ENCODE peak calls at places on chromosomes 1 and 21, in four cellular contexts. V is astrocyte of the spinal cord, X is GM23248, O is cardiac fibroblast. N is an unnamed sample.

GRCh38 chr1:150066838-150067183 is 765 bp upstream of the VPS45 start:
- DNase-seq in O (no peak), X (no peak), V (no peak), N (peak)

GRCh38 chr1:207825719-207826556 is 74.1 kb downstream of the CD46 start:
- DNase-seq in O (peak), V (peak), X (no peak), N (no peak)

GRCh38 chr1:58783090-58783992 is 506 bp downstream of the JUN start:
- DNase-seq in V (peak), X (peak), O (peak), N (peak)

GRCh38 chr1:12113433-12114339 is 50.6 kb downstream of the TNFRSF8 start:
- DNase-seq in O (peak), X (peak), V (peak), N (no peak)

GRCh38 chr1:65197636-65198035 is 49.6 kb downstream of the AK4 start:
- DNase-seq in X (peak), V (no peak), O (no peak), N (no peak)

GRCh38 chr1:25673962-25674928 is 57.7 kb downstream of the MAN1C1 start:
- DNase-seq in O (no peak), X (no peak), V (no peak), N (no peak)

GRCh38 chr21:35719105-35719504 is 341.2 kb downstream of the SETD4 start:
- DNase-seq in X (no peak), V (no peak), O (no peak), N (no peak)

GRCh38 chr1:44884746-44885145 is 41.7 kb upstream of the PTCH2 start:
- DNase-seq in V (peak), X (no peak), O (peak), N (no peak)

GRCh38 chr1:18951416-18951815 is 5.1 kb downstream of the IFFO2 start:
- DNase-seq in O (no peak), X (no peak), V (no peak), N (no peak)

GRCh38 chr1:55155522-55155921 is 59.6 kb downstream of the USP24 start:
- DNase-seq in O (peak), V (no peak), X (no peak), N (peak)

GRCh38 chr1:152071123-152071522 is 17.7 kb downstream of the TCHHL1 start:
- DNase-seq in V (no peak), O (no peak), X (no peak), N (no peak)

GRCh38 chr1:162710349-162710748 is 78.1 kb downstream of the DDR2 start:
- DNase-seq in V (no peak), O (peak), X (peak), N (no peak)

GRCh38 chr1:56905667-56906066 is 51.1 kb downstream of the C8A start:
- DNase-seq in X (no peak), O (no peak), V (no peak), N (no peak)

GRCh38 chr1:28482702-28483101 is 23.1 kb upstream of the RCC1 start:
- DNase-seq in O (no peak), V (no peak), X (no peak), N (no peak)

GRCh38 chr21:22609802-22610201 is 1611.6 kb downstream of the NCAM2 start:
- DNase-seq in V (no peak), X (no peak), O (no peak), N (no peak)

GRCh38 chr1:119715542-119715941 is 3.8 kb downstream of the PHGDH start:
- DNase-seq in X (peak), O (peak), V (no peak), N (peak)

GRCh38 chr21:38852278-38852677 is 46.5 kb downstream of the ETS2 start:
- DNase-seq in O (peak), X (no peak), V (no peak), N (no peak)

DNA sequence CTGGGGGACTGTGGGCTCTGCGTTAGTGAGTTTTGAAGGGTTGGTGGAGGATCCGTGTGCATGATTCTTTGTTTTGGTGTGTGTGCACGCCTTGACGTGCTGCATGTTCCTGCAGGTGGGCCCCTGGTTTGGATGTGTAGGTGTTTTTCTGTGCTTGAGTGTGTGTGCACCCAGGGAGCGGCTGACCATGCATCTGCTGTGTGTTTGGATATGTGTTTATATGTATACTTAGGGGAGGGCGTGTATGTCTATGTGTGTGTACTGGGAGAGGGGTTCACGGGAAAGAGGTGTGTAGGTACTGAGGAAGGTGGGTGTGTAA is 1.1 kb downstream of the VANGL2 start:
- DNase-seq in X (no peak), V (no peak), O (no peak), N (no peak)
- H3K4me3 ChIP-seq in X (no peak), V (peak), O (peak), N (no peak)

DNA sequence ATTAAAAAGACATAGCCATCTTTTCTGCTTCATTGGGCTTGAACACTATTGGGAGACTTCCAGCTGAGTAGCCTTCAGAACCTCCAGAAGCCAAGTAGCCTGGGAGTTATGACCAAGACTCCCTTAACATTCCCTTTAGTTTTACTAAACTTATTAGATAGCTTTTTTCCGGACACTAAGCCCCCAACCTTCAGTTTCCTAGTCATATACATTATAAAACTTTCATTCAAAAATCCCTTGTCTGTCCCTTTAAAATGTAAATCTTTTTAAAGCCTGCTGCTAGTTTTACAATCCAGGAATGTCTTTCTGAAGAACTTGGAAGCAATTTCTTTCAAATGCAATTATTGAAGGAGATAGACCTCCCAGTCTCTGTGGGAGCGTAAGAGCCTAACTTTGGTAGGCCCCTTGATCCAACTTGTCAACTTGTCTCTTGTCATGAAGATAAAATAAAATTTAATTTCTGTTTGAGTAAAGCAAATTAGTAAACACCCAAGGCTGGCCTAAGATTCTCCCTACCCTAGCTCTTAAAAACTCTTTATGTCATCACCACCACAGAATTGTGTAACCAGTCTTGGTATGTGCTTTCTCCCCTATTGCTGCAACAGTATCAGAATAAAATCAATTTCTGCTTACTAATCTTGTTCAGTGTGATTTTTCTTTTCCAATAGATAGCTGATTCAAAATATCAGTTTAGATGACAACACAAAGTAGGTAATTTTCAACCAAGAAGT is 796.2 kb downstream of the PLA2G4A start:
- DNase-seq in V (no peak), O (peak), X (peak), N (no peak)
- H3K4me3 ChIP-seq in V (no peak), O (no peak), X (no peak), N (no peak)

GRCh38 chr1:109644670-109645069 is 11.2 kb upstream of the GSTM4 start:
- DNase-seq in X (no peak), O (no peak), V (no peak), N (no peak)

GRCh38 chr1:109642610-109643009 is 13.3 kb upstream of the GSTM4 start:
- DNase-seq in O (peak), V (no peak), X (peak), N (no peak)

GRCh38 chr1:109640285-109640865 is 15.5 kb upstream of the GSTM4 start:
- DNase-seq in X (peak), O (peak), V (peak), N (peak)

GRCh38 chr1:109641341-109641740 is 14.6 kb upstream of the GSTM4 start:
- DNase-seq in X (no peak), O (no peak), V (no peak), N (no peak)

GRCh38 chr1:109643385-109644230 is 12.3 kb upstream of the GSTM4 start:
- DNase-seq in V (peak), O (peak), X (peak), N (peak)
- H3K4me3 ChIP-seq in V (no peak), O (no peak), X (no peak), N (no peak)

DNA sequence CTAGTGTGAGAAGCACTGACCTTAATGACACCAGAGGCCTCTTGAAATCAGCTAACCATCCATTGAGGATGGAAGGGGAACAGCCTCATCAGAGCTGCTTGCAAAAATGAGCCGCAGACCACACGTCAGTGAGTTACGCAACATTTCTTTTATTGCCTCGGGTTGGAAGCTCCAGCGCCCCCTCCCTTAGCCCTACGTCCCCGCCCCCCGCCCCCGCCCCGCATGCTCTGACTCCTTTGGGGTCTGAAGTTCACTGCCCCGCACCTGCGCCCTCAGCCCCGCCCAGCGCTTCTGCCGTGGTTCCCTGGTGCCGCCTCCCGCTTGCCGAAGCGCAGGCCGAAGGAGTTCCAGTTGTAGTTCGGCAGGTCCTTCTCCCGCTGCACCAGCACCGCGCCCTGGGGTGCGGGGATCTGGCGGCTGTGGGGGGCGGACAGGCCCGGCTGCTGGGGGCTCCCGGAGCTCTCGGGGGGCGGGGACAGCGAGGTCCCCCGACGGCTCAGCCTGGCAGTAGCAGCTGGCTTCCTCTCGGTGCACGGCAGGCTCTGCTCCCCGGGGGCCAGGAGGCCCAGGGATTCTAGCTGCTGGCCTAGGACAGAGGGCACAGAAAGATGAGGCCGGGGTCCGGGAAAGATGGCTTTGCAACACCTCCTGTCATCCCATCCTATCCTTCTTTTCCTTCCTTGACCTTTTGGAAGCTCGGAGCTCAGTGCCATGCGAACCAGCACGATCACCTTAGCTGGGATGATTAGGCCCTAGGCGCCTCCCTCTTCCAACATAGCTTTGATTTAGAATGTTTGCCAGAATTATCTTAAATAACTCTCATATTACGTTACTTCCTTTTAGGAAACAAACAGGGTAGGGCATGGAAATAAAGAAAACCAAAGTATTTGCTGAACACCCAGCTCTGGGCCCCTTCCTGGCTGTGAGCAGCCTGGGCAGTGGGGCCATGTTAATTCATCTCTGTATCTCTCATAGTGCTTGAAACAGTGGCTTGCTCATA is 5.8 kb downstream of the KISS1 start:
- DNase-seq in O (peak), X (peak), V (no peak), N (peak)
- H3K4me3 ChIP-seq in O (peak), X (no peak), V (no peak), N (peak)

N was measured in Jurkat, Clone E6-1.